ENCODE peak calls at places on chromosomes 13 and 19, in ten cellular contexts. D is activated T-helper 1 cell treated with anti-CD3 and anti-CD28 coated beads, Interleukin-12 subunit alpha, Interleukin-12 subunit beta, Interleukin-2, Interleukin-4 antibody, amounts not matched to agents 30 ng/mL and 10 ng/mL and 1 ng/mL, durations not matched to agents 14 hours and 24 hours and 36 hours; B is iPS-NIHi11; O is WTC11; T is C1 segment of cervical spinal cord; S is stimulated activated naive CD4-positive, alpha-beta T cell; Q is astrocyte of the spinal cord; F is T-helper 1 cell; Y is NT2/D1; X is NAMALWA. P is an unnamed sample.

GRCh38 chr13:66402071-66402470 is 828.1 kb downstream of the PCDH9 start:
- DNase-seq in D (no peak), B (no peak), O (no peak), T (no peak), S (no peak), Q (peak), F (no peak), Y (no peak), X (no peak), P (no peak)

GRCh38 chr19:4971424-4971793 is 2.5 kb downstream of the KDM4B start:
- DNase-seq in D (peak), B (peak), O (peak), T (no peak), S (no peak), Q (peak), F (no peak), Y (no peak), X (peak), P (no peak)

GRCh38 chr13:99384468-99384867 is 77.3 kb upstream of the GPR183 start:
- DNase-seq in D (no peak), B (no peak), O (no peak), T (no peak), S (peak), Q (no peak), F (peak), Y (no peak), X (no peak), P (peak)

GRCh38 chr13:110511509-110512181 is 49.9 kb downstream of the RAB20 start:
- DNase-seq in D (no peak), B (no peak), O (no peak), T (no peak), S (no peak), Q (no peak), F (no peak), Y (no peak), X (no peak), P (no peak)

GRCh38 chr19:54320271-54320670 is 7.3 kb upstream of the LILRA5 start:
- DNase-seq in D (no peak), B (no peak), O (no peak), T (no peak), S (no peak), Q (no peak), F (no peak), Y (no peak), X (no peak), P (no peak)

GRCh38 chr19:50392759-50393158 is 8.6 kb downstream of the POLD1 start:
- DNase-seq in D (no peak), B (no peak), O (no peak), T (no peak), S (no peak), Q (no peak), F (no peak), Y (no peak), X (no peak), P (no peak)

GRCh38 chr13:25963681-25964080 is 88.1 kb downstream of the SHISA2 start:
- DNase-seq in D (no peak), B (no peak), O (no peak), T (no peak), S (no peak), Q (no peak), F (no peak), Y (no peak), X (no peak), P (no peak)

GRCh38 chr19:45778010-45778671 is 4.1 kb downstream of the DMPK start:
- DNase-seq in D (no peak), B (no peak), O (no peak), T (no peak), S (no peak), Q (no peak), F (no peak), Y (no peak), X (no peak), P (no peak)

GRCh38 chr19:31553112-31553843 is 204.0 kb upstream of the TSHZ3 start:
- DNase-seq in D (no peak), B (no peak), O (no peak), T (no peak), S (no peak), Q (no peak), F (no peak), Y (no peak), X (no peak), P (no peak)

GRCh38 chr13:30159446-30159839 is 147.9 kb downstream of the KATNAL1 start:
- DNase-seq in D (peak), B (no peak), O (no peak), T (no peak), S (no peak), Q (peak), F (no peak), Y (no peak), X (no peak), P (no peak)

GRCh38 chr13:72390909-72391308 is 336.5 kb downstream of the MZT1 start:
- DNase-seq in D (no peak), B (no peak), O (no peak), T (no peak), S (no peak), Q (peak), F (no peak), Y (no peak), X (no peak), P (no peak)

GRCh38 chr13:106318941-106319411 is 216.5 kb downstream of the EFNB2 start:
- DNase-seq in D (no peak), B (no peak), O (no peak), T (no peak), S (no peak), Q (peak), F (no peak), Y (no peak), X (no peak), P (no peak)

GRCh38 chr13:107244241-107244640 is 676.3 kb upstream of the ARGLU1 start:
- DNase-seq in D (no peak), B (no peak), O (no peak), T (no peak), S (no peak), Q (no peak), F (no peak), Y (no peak), X (no peak), P (no peak)

GRCh38 chr19:3053780-3054179 is 8.5 kb downstream of the TLE5 start:
- DNase-seq in D (no peak), B (no peak), O (no peak), T (no peak), S (no peak), Q (no peak), F (no peak), Y (no peak), X (no peak), P (no peak)

GRCh38 chr19:1901940-1902404 is 3.2 kb upstream of the ADAT3 start:
- DNase-seq in D (no peak), B (no peak), O (no peak), T (no peak), S (no peak), Q (no peak), F (no peak), Y (no peak), X (no peak), P (no peak)

GRCh38 chr19:50496189-50497029 is 14.6 kb downstream of the JOSD2 start:
- DNase-seq in D (no peak), B (peak), O (peak), T (peak), S (no peak), Q (no peak), F (no peak), Y (no peak), X (no peak), P (no peak)

GRCh38 chr13:29428310-29428991 is 167.0 kb downstream of the SLC7A1 start:
- DNase-seq in D (no peak), B (peak), O (peak), T (no peak), S (no peak), Q (no peak), F (no peak), Y (peak), X (no peak), P (no peak)

GRCh38 chr19:41870401-41870873 is 6.6 kb upstream of the CD79A start:
- DNase-seq in D (no peak), B (no peak), O (no peak), T (no peak), S (no peak), Q (peak), F (no peak), Y (no peak), X (peak), P (no peak)

GRCh38 chr13:49370390-49370789 is 73.5 kb downstream of the CAB39L start:
- DNase-seq in D (no peak), B (no peak), O (no peak), T (no peak), S (no peak), Q (no peak), F (no peak), Y (no peak), X (peak), P (no peak)

GRCh38 chr13:33799950-33800592 is 17.9 kb upstream of the RFC3 start:
- DNase-seq in D (no peak), B (peak), O (no peak), T (no peak), S (no peak), Q (peak), F (no peak), Y (no peak), X (peak), P (no peak)

GRCh38 chr13:94481966-94482365 is 2.5 kb upstream of the DCT start:
- DNase-seq in D (no peak), B (no peak), O (no peak), T (no peak), S (no peak), Q (peak), F (no peak), Y (no peak), X (no peak), P (no peak)

GRCh38 chr13:98143601-98144500 is 957 bp downstream of the FARP1 start:
- DNase-seq in D (no peak), B (peak), O (peak), T (no peak), S (no peak), Q (peak), F (no peak), Y (no peak), X (no peak), P (no peak)